ENCODE peak calls at places on chromosomes 11 and 22, in five cellular contexts. X is IMR-90, V is mammary epithelial cell, R is retina, C is KBM-7. U is an unnamed sample.

GRCh38 chr11:87879118-87879517 is 296.1 kb downstream of the RAB38 start:
- DNase-seq in C (no peak), V (no peak), X (no peak), R (no peak), U (peak; percentile 63)

GRCh38 chr22:39234157-39234793 is 10.5 kb downstream of the PDGFB start:
- DNase-seq in R (peak; percentile 67), V (no peak), X (no peak), C (no peak), U (no peak)

GRCh38 chr11:111812211-111812610 is 46.0 kb upstream of the PPP2R1B start:
- DNase-seq in R (no peak), X (no peak), C (no peak), V (no peak), U (no peak)

GRCh38 chr11:114090976-114091375 is 31.5 kb downstream of the ZBTB16 start:
- DNase-seq in R (no peak), X (no peak), C (no peak), V (no peak), U (no peak)

GRCh38 chr22:31585161-31585859 is 76.7 kb downstream of the PISD start:
- DNase-seq in C (no peak), R (no peak), V (no peak), X (peak; percentile 60), U (no peak)

GRCh38 chr11:3193373-3194015 is 25.1 kb downstream of the MRGPRG start:
- DNase-seq in C (no peak), V (no peak), X (no peak), R (no peak), U (no peak)

GRCh38 chr11:92297551-92298237 is 73.1 kb downstream of the FAT3 start:
- DNase-seq in V (no peak), R (peak; percentile 52), X (no peak), C (no peak), U (no peak)

GRCh38 chr11:1854949-1855885 is 2.3 kb downstream of the LSP1 start:
- DNase-seq in X (no peak), C (no peak), R (no peak), V (no peak), U (no peak)

GRCh38 chr11:121141051-121141450 is 40.0 kb downstream of the TECTA start:
- DNase-seq in C (no peak), X (peak; percentile 4), R (no peak), V (peak; percentile 1), U (peak; percentile 64)

GRCh38 chr22:31561238-31561887 is 65.0 kb downstream of the SFI1 start:
- DNase-seq in V (peak; percentile 70), C (peak; percentile 56), X (peak; percentile 77), R (peak; percentile 58), U (peak; percentile 80)

GRCh38 chr11:124923296-124923695 is 4.2 kb downstream of the HEPN1 start:
- DNase-seq in X (no peak), R (no peak), V (no peak), C (no peak), U (no peak)

GRCh38 chr11:45089251-45089650 is 57.2 kb upstream of the PRDM11 start:
- DNase-seq in X (peak; percentile 93), C (no peak), R (no peak), V (peak; percentile 49), U (peak; percentile 80)

GRCh38 chr11:121508449-121508848 is 55.7 kb upstream of the SORL1-AS1 start:
- DNase-seq in R (no peak), C (no peak), V (no peak), X (no peak), U (no peak)

GRCh38 chr11:130314184-130314748 is 451 bp downstream of the ZBTB44 start:
- DNase-seq in X (peak; percentile 1), R (no peak), C (peak; percentile 88), V (peak; percentile 70), U (peak; percentile 62)

GRCh38 chr11:56292154-56292553 is at the start of gene OR8H1:
- DNase-seq in X (no peak), R (no peak), V (no peak), C (no peak), U (no peak)

GRCh38 chr22:27985323-27986275 is 66.5 kb upstream of the PITPNB start:
- DNase-seq in C (no peak), V (no peak), R (no peak), X (no peak), U (no peak)

GRCh38 chr11:104995001-104995408 is 26.6 kb upstream of the CASP4 start:
- DNase-seq in X (no peak), V (no peak), R (no peak), C (no peak), U (no peak)

GRCh38 chr22:49966716-49967332 is 6.3 kb downstream of the PIM3 start:
- DNase-seq in C (peak; percentile 27), X (no peak), V (no peak), R (no peak), U (no peak)

GRCh38 chr11:116601734-116602636 is 170.8 kb downstream of the BUD13 start:
- DNase-seq in X (peak; percentile 3), C (peak; percentile 21), R (no peak), V (no peak), U (no peak)

GRCh38 chr11:118572914-118573550 is 823 bp downstream of the ARCN1 start:
- DNase-seq in V (peak; percentile 59), C (peak; percentile 44), R (no peak), X (peak; percentile 75), U (peak; percentile 40)

GRCh38 chr11:76734456-76735217 is 48.5 kb upstream of the TSKU start:
- DNase-seq in C (no peak), V (no peak), X (no peak), R (no peak), U (no peak)

GRCh38 chr11:62445314-62445740 is 26.5 kb downstream of the SCGB1A1 start:
- DNase-seq in X (peak; percentile 81), C (no peak), V (no peak), R (no peak), U (peak; percentile 82)

GRCh38 chr11:1870721-1871466 is 18.0 kb downstream of the LSP1 start:
- DNase-seq in X (no peak), R (peak; percentile 44), C (no peak), V (no peak), U (no peak)

GRCh38 chr22:18997925-18998315 is 61.8 kb upstream of the PRODH start:
- DNase-seq in X (no peak), R (no peak), C (no peak), V (no peak), U (no peak)

GRCh38 chr11:120017582-120017981 is 120.3 kb downstream of the TRIM29 start:
- DNase-seq in V (no peak), X (no peak), C (no peak), R (no peak), U (no peak)

GRCh38 chr11:71268706-71269321 is 16.4 kb upstream of the SHANK2 start:
- DNase-seq in X (no peak), V (no peak), C (no peak), R (no peak), U (no peak)

U was measured in PC-3.